ENCODE peak calls at places on chromosomes 3 and 15, in six cellular contexts. S is MM.1S, C is sigmoid colon, K is adrenal gland, G is HL-60, U is tibial nerve. A is an unnamed sample.

GRCh38 chr3:176861137-176861536 is 336.1 kb downstream of the TBL1XR1 start:
- DNase-seq in C (no peak), S (no peak), G (no peak), U (no peak), K (no peak), A (no peak)

GRCh38 chr15:33293619-33294309 is 17.0 kb upstream of the RYR3 start:
- DNase-seq in C (no peak), S (no peak), K (no peak), G (no peak), U (no peak), A (no peak)

GRCh38 chr3:142165194-142165593 is 15.8 kb upstream of the TFDP2 start:
- DNase-seq in U (no peak), S (no peak), G (no peak), C (no peak), K (no peak), A (no peak)

GRCh38 chr3:46958469-46959168 is 17.9 kb downstream of the CCDC12 start:
- DNase-seq in G (no peak), U (no peak), C (no peak), S (no peak), K (no peak), A (peak)

GRCh38 chr15:34275154-34275553 is 50.3 kb downstream of the EMC4 start:
- DNase-seq in C (no peak), S (no peak), K (no peak), G (no peak), U (no peak), A (no peak)

GRCh38 chr3:52458770-52459540 is 3.6 kb downstream of the NISCH start:
- DNase-seq in C (no peak), G (no peak), S (no peak), U (no peak), K (no peak), A (no peak)

GRCh38 chr15:65008989-65009388 is 19.3 kb upstream of the SPG21 start:
- DNase-seq in G (peak), S (no peak), C (no peak), K (no peak), U (no peak), A (no peak)

GRCh38 chr3:17310983-17311382 is 426.2 kb downstream of the PLCL2 start:
- DNase-seq in K (no peak), G (no peak), U (no peak), S (no peak), C (no peak), A (no peak)

GRCh38 chr3:31688847-31689246 is 156.1 kb downstream of the STT3B start:
- DNase-seq in C (no peak), G (no peak), U (no peak), S (no peak), K (no peak), A (no peak)

GRCh38 chr15:52076889-52077781 is 35.4 kb downstream of the BCL2L10 start:
- DNase-seq in U (no peak), C (no peak), G (no peak), S (no peak), K (peak), A (no peak)

GRCh38 chr3:41742127-41742526 is 219.8 kb downstream of the ULK4 start:
- DNase-seq in G (no peak), S (no peak), U (no peak), C (no peak), K (no peak), A (no peak)
- H3K27ac ChIP-seq in G (no peak), S (no peak), U (no peak), C (no peak), K (no peak), A (no peak)

GRCh38 chr15:88620995-88621772 is at the start of gene AEN:
- DNase-seq in G (peak), U (peak), K (peak), C (peak), S (peak), A (peak)
- TF ChIP-seq CTCF in G (no peak), U (no peak), K (no peak), C (no peak), S (no peak), A (peak)

DNA sequence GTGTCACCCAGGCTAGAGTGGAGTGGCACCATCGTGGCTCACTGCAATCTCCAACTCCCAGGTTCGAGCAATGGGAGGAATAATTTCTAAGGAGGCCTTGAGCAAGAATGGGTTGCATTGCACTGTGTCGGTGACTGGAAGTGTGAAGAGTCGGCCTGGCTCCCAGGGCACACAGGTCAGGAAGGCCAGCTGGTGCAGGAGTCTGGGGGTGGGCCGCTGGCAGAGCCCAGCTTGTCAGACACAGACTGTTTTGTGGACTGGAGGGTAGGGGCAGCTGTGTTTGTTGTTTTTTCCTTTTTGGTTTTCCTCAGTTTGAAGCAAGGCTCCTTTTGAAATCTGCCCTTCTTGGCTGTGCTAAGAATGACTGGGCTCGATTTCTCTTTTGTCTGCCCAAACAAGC is 66.2 kb downstream of the ITGA11 start:
- DNase-seq in S (no peak), U (no peak), G (no peak), C (no peak), K (no peak), A (no peak)
- H3K27ac ChIP-seq in S (no peak), U (no peak), G (no peak), C (no peak), K (no peak), A (no peak)

GRCh38 chr3:134337511-134338200 is 36.6 kb downstream of the AMOTL2 start:
- DNase-seq in U (no peak), K (no peak), G (no peak), C (no peak), S (no peak), A (no peak)
- TF ChIP-seq CTCF in U (no peak), K (no peak), G (no peak), C (no peak), S (no peak), A (no peak)

DNA sequence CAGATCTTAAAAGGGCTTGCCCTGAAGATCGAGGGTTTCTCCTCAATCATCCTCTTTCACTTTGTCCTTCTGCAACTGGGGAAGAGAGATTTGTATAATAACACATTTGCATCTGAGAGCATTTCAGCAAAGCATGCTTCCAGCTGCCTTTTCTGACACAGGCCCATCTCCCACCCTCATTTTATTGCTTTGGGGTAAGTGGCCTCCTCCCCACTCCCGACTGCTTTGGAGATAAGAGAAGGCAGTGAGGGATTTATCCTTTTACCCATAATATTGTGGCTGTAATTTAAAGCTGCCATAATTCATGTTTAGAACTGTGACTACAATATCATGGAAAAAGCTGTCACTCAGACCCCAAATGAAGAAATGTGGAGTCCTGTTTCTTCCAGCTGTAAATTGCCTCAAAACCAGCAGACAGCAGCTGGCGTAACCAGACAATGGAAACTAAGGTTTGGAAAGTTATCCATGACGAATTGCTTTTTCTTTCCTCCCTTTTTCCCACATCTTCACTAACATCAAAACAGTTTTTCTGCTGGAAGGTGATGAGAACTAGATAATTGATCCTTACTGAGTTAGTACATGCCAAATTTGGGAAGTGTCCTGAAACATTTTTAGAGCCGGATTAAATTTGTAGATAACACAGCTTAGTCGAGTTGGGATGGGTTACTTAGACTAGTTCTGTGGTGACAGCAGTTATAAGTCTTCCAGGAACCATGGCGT is 104.2 kb upstream of the PFN2 start:
- DNase-seq in C (no peak), G (no peak), U (no peak), S (no peak), K (no peak), A (no peak)
- H3K27ac ChIP-seq in C (no peak), G (no peak), U (no peak), S (no peak), K (no peak), A (no peak)

GRCh38 chr3:14678015-14678503 is 3.1 kb downstream of the C3orf20 start:
- DNase-seq in U (no peak), K (peak), S (no peak), C (no peak), G (no peak), A (no peak)
- TF ChIP-seq CTCF in U (no peak), K (no peak), S (no peak), C (no peak), G (no peak), A (no peak)

GRCh38 chr3:24485511-24485910 is 9.1 kb downstream of the THRB start:
- DNase-seq in K (peak), C (no peak), U (no peak), G (no peak), S (no peak), A (no peak)
- H3K27ac ChIP-seq in K (no peak), C (no peak), U (no peak), G (no peak), S (no peak), A (no peak)

A was measured in kidney.